ENCODE peak calls at places on chromosomes 13 and 19, in nine cellular contexts. J, A, N, D, F, U, V, S and X are unnamed samples.

GRCh38 chr19:10670187-10670586 is 16.0 kb downstream of the ILF3 start:
- DNase-seq in J (no peak), A (no peak), N (no peak), D (no peak), F (no peak), U (no peak), V (no peak), S (no peak), X (no peak)

GRCh38 chr19:10431254-10431942 is 11.1 kb downstream of the PDE4A start:
- DNase-seq in J (no peak), A (no peak), N (peak; percentile 14), D (peak; percentile 50), F (no peak), U (no peak), V (no peak), S (no peak), X (no peak)

GRCh38 chr13:80524447-80525215 is 183.7 kb upstream of the SPRY2 start:
- DNase-seq in J (no peak), A (no peak), N (peak; percentile 35), D (no peak), F (no peak), U (no peak), V (no peak), S (no peak), X (no peak)

GRCh38 chr13:51832471-51833152 is 12.4 kb downstream of the TMEM272 start:
- DNase-seq in J (no peak), A (no peak), N (peak; percentile 30), D (peak; percentile 7), F (no peak), U (no peak), V (peak; percentile 83), S (no peak), X (no peak)

GRCh38 chr19:28977826-28978225 is 235.1 kb downstream of the UQCRFS1 start:
- DNase-seq in J (no peak), A (no peak), N (peak; percentile 24), D (no peak), F (no peak), U (no peak), V (no peak), S (no peak), X (no peak)

GRCh38 chr13:72648513-72649065 is 78.8 kb downstream of the MZT1 start:
- DNase-seq in J (no peak), A (no peak), N (peak; percentile 19), D (no peak), F (no peak), U (no peak), V (no peak), S (no peak), X (no peak)

GRCh38 chr13:102017248-102017647 is 384.6 kb downstream of the FGF14 start:
- DNase-seq in J (no peak), A (no peak), N (no peak), D (no peak), F (no peak), U (no peak), V (no peak), S (no peak), X (no peak)

GRCh38 chr19:16160943-16161560 is 12.3 kb downstream of the CIB3 start:
- DNase-seq in J (no peak), A (no peak), N (peak; percentile 96), D (peak; percentile 97), F (no peak), U (no peak), V (no peak), S (peak; percentile 9), X (no peak)

GRCh38 chr13:47437411-47437810 is 540.6 kb upstream of the HTR2A start:
- DNase-seq in J (no peak), A (no peak), N (peak; percentile 70), D (peak; percentile 72), F (no peak), U (no peak), V (no peak), S (no peak), X (no peak)